ENCODE peak calls at places on chromosomes 5 and 9, in five cellular contexts. One of them, this sample, is unnamed.

GRCh38 chr5:73215891-73216610 is 43.1 kb downstream of the TMEM174 start:
- DNase-seq in HFF-Myc: peak
- DNase-seq in lower leg skin: peak
- DNase-seq in progenitor cell of endocrine pancreas: peak
- DNase-seq in H1: no peak
- DNase-seq in this sample: peak

GRCh38 chr5:135455876-135456237 is 3.7 kb upstream of the TIFAB start:
- DNase-seq in HFF-Myc: no peak
- DNase-seq in lower leg skin: no peak
- DNase-seq in progenitor cell of endocrine pancreas: no peak
- DNase-seq in H1: no peak
- DNase-seq in this sample: no peak

GRCh38 chr5:179558912-179559279 is 8.5 kb downstream of the RUFY1 start:
- DNase-seq in HFF-Myc: no peak
- DNase-seq in lower leg skin: no peak
- DNase-seq in progenitor cell of endocrine pancreas: peak
- DNase-seq in H1: no peak
- DNase-seq in this sample: no peak

GRCh38 chr5:109411627-109412026 is 1.9 kb upstream of the PJA2 start:
- DNase-seq in HFF-Myc: peak
- DNase-seq in lower leg skin: no peak
- DNase-seq in progenitor cell of endocrine pancreas: no peak
- DNase-seq in H1: no peak
- DNase-seq in this sample: no peak

GRCh38 chr5:96537386-96537785 is 104.3 kb upstream of the PCSK1 start:
- DNase-seq in HFF-Myc: peak
- DNase-seq in lower leg skin: no peak
- DNase-seq in progenitor cell of endocrine pancreas: no peak
- DNase-seq in H1: no peak
- DNase-seq in this sample: no peak

GRCh38 chr9:68822596-68823165 is 117.6 kb downstream of the PIP5K1B start:
- DNase-seq in HFF-Myc: no peak
- DNase-seq in lower leg skin: no peak
- DNase-seq in progenitor cell of endocrine pancreas: no peak
- DNase-seq in H1: no peak
- DNase-seq in this sample: no peak

GRCh38 chr9:135575995-135576631 is 14.6 kb downstream of the PAEP start:
- DNase-seq in HFF-Myc: no peak
- DNase-seq in lower leg skin: no peak
- DNase-seq in progenitor cell of endocrine pancreas: no peak
- DNase-seq in H1: no peak
- DNase-seq in this sample: peak

GRCh38 chr9:19231126-19232035 is 888 bp downstream of the DENND4C start:
- DNase-seq in HFF-Myc: no peak
- DNase-seq in lower leg skin: peak
- DNase-seq in progenitor cell of endocrine pancreas: no peak
- DNase-seq in H1: no peak
- DNase-seq in this sample: no peak

GRCh38 chr5:178416919-178417318 is 173.3 kb downstream of the COL23A1 start:
- DNase-seq in HFF-Myc: no peak
- DNase-seq in lower leg skin: no peak
- DNase-seq in progenitor cell of endocrine pancreas: no peak
- DNase-seq in H1: no peak
- DNase-seq in this sample: no peak

GRCh38 chr5:128749584-128749983 is 211.5 kb upstream of the FBN2 start:
- DNase-seq in HFF-Myc: no peak
- DNase-seq in lower leg skin: no peak
- DNase-seq in progenitor cell of endocrine pancreas: no peak
- DNase-seq in H1: no peak
- DNase-seq in this sample: no peak

GRCh38 chr5:55691265-55692105 is 20.6 kb downstream of the SLC38A9 start:
- DNase-seq in HFF-Myc: no peak
- DNase-seq in lower leg skin: no peak
- DNase-seq in progenitor cell of endocrine pancreas: no peak
- DNase-seq in H1: no peak
- DNase-seq in this sample: no peak

GRCh38 chr5:126100767-126101166 is 322.4 kb upstream of the GRAMD2B start:
- DNase-seq in HFF-Myc: no peak
- DNase-seq in lower leg skin: no peak
- DNase-seq in progenitor cell of endocrine pancreas: no peak
- DNase-seq in H1: no peak
- DNase-seq in this sample: no peak

GRCh38 chr5:146009020-146009419 is 72.6 kb downstream of the SH3RF2 start:
- DNase-seq in HFF-Myc: no peak
- DNase-seq in lower leg skin: no peak
- DNase-seq in progenitor cell of endocrine pancreas: no peak
- DNase-seq in H1: no peak
- DNase-seq in this sample: no peak

GRCh38 chr5:116451905-116452450 is 122.6 kb downstream of the SEMA6A start:
- DNase-seq in HFF-Myc: no peak
- DNase-seq in lower leg skin: no peak
- DNase-seq in progenitor cell of endocrine pancreas: no peak
- DNase-seq in H1: no peak
- DNase-seq in this sample: no peak

GRCh38 chr5:112978836-112979235 is 2.2 kb downstream of the DCP2 start:
- DNase-seq in HFF-Myc: no peak
- DNase-seq in lower leg skin: no peak
- DNase-seq in progenitor cell of endocrine pancreas: no peak
- DNase-seq in H1: no peak
- DNase-seq in this sample: no peak

GRCh38 chr9:69097053-69097452 is 61.5 kb downstream of the FXN start:
- DNase-seq in HFF-Myc: no peak
- DNase-seq in lower leg skin: no peak
- DNase-seq in progenitor cell of endocrine pancreas: no peak
- DNase-seq in H1: no peak
- DNase-seq in this sample: no peak

GRCh38 chr9:101399641-101399965 is 952 bp downstream of the ZNF189 start:
- DNase-seq in HFF-Myc: no peak
- DNase-seq in lower leg skin: no peak
- DNase-seq in progenitor cell of endocrine pancreas: no peak
- DNase-seq in H1: no peak
- DNase-seq in this sample: no peak

GRCh38 chr5:118862596-118862995 is 125.8 kb downstream of the DTWD2 start:
- DNase-seq in HFF-Myc: no peak
- DNase-seq in lower leg skin: no peak
- DNase-seq in progenitor cell of endocrine pancreas: no peak
- DNase-seq in H1: no peak
- DNase-seq in this sample: no peak

GRCh38 chr9:127974769-127975261 is 6.0 kb downstream of the EEIG1 start:
- DNase-seq in HFF-Myc: no peak
- DNase-seq in lower leg skin: no peak
- DNase-seq in progenitor cell of endocrine pancreas: no peak
- DNase-seq in H1: no peak
- DNase-seq in this sample: no peak

GRCh38 chr5:9069650-9070049 is 476.2 kb downstream of the SEMA5A start:
- DNase-seq in HFF-Myc: no peak
- DNase-seq in lower leg skin: no peak
- DNase-seq in progenitor cell of endocrine pancreas: no peak
- DNase-seq in H1: no peak
- DNase-seq in this sample: no peak

GRCh38 chr5:154485092-154485491 is 7.1 kb upstream of the HAND1 start:
- DNase-seq in HFF-Myc: no peak
- DNase-seq in lower leg skin: no peak
- DNase-seq in progenitor cell of endocrine pancreas: no peak
- DNase-seq in H1: no peak
- DNase-seq in this sample: no peak

GRCh38 chr9:123697686-123698085 is 232.2 kb downstream of the DENND1A start:
- DNase-seq in HFF-Myc: no peak
- DNase-seq in lower leg skin: no peak
- DNase-seq in progenitor cell of endocrine pancreas: no peak
- DNase-seq in H1: no peak
- DNase-seq in this sample: no peak

GRCh38 chr5:73135429-73136276 is 15.3 kb downstream of the TMEM171 start:
- DNase-seq in HFF-Myc: peak
- DNase-seq in lower leg skin: no peak
- DNase-seq in progenitor cell of endocrine pancreas: no peak
- DNase-seq in H1: no peak
- DNase-seq in this sample: peak

GRCh38 chr9:99303177-99303576 is 81.1 kb downstream of the SEC61B start:
- DNase-seq in HFF-Myc: no peak
- DNase-seq in lower leg skin: no peak
- DNase-seq in progenitor cell of endocrine pancreas: no peak
- DNase-seq in H1: no peak
- DNase-seq in this sample: no peak

GRCh38 chr9:133103183-133103986 is 17.7 kb downstream of the RALGDS start:
- DNase-seq in HFF-Myc: no peak
- DNase-seq in lower leg skin: no peak
- DNase-seq in progenitor cell of endocrine pancreas: peak
- DNase-seq in H1: no peak
- DNase-seq in this sample: peak

GRCh38 chr5:135232958-135233357 is 166.1 kb downstream of the MACROH2A1 start:
- DNase-seq in HFF-Myc: no peak
- DNase-seq in lower leg skin: no peak
- DNase-seq in progenitor cell of endocrine pancreas: no peak
- DNase-seq in H1: no peak
- DNase-seq in this sample: no peak

GRCh38 chr5:134550271-134551214 is 25.1 kb downstream of the JADE2 start:
- DNase-seq in HFF-Myc: no peak
- DNase-seq in lower leg skin: no peak
- DNase-seq in progenitor cell of endocrine pancreas: no peak
- DNase-seq in H1: no peak
- DNase-seq in this sample: no peak

GRCh38 chr5:21665525-21665924 is 1187.6 kb downstream of the CDH12 start:
- DNase-seq in HFF-Myc: no peak
- DNase-seq in lower leg skin: no peak
- DNase-seq in progenitor cell of endocrine pancreas: no peak
- DNase-seq in H1: no peak
- DNase-seq in this sample: no peak

GRCh38 chr9:35723908-35724307 is 8.1 kb downstream of the TLN1 start:
- DNase-seq in HFF-Myc: no peak
- DNase-seq in lower leg skin: no peak
- DNase-seq in progenitor cell of endocrine pancreas: no peak
- DNase-seq in H1: no peak
- DNase-seq in this sample: no peak
- TF ChIP-seq CTCF in HFF-Myc: no peak
- TF ChIP-seq CTCF in lower leg skin: no peak
- TF ChIP-seq CTCF in progenitor cell of endocrine pancreas: no peak
- TF ChIP-seq CTCF in H1: no peak
- TF ChIP-seq CTCF in this sample: no peak

GRCh38 chr5:77175235-77175634 is 35.2 kb upstream of the PDE8B start:
- DNase-seq in HFF-Myc: no peak
- DNase-seq in lower leg skin: no peak
- DNase-seq in progenitor cell of endocrine pancreas: no peak
- DNase-seq in H1: no peak
- DNase-seq in this sample: no peak

GRCh38 chr5:77177576-77177975 is 32.9 kb upstream of the PDE8B start:
- DNase-seq in HFF-Myc: no peak
- DNase-seq in lower leg skin: no peak
- DNase-seq in progenitor cell of endocrine pancreas: no peak
- DNase-seq in H1: no peak
- DNase-seq in this sample: no peak

GRCh38 chr5:77176429-77176828 is 34.1 kb upstream of the PDE8B start:
- DNase-seq in HFF-Myc: no peak
- DNase-seq in lower leg skin: no peak
- DNase-seq in progenitor cell of endocrine pancreas: no peak
- DNase-seq in H1: no peak
- DNase-seq in this sample: no peak

GRCh38 chr5:77172713-77173328 is 37.7 kb upstream of the PDE8B start:
- DNase-seq in HFF-Myc: no peak
- DNase-seq in lower leg skin: no peak
- DNase-seq in progenitor cell of endocrine pancreas: no peak
- DNase-seq in H1: no peak
- DNase-seq in this sample: no peak

GRCh38 chr5:77174526-77174925 is 36.0 kb upstream of the PDE8B start:
- DNase-seq in HFF-Myc: no peak
- DNase-seq in lower leg skin: no peak
- DNase-seq in progenitor cell of endocrine pancreas: no peak
- DNase-seq in H1: no peak
- DNase-seq in this sample: no peak
- TF ChIP-seq CTCF in HFF-Myc: no peak
- TF ChIP-seq CTCF in lower leg skin: no peak
- TF ChIP-seq CTCF in progenitor cell of endocrine pancreas: no peak
- TF ChIP-seq CTCF in H1: no peak
- TF ChIP-seq CTCF in this sample: no peak

GRCh38 chr5:171226096-171226495 is 83.0 kb upstream of the TLX3 start:
- DNase-seq in HFF-Myc: no peak
- DNase-seq in lower leg skin: no peak
- DNase-seq in progenitor cell of endocrine pancreas: no peak
- DNase-seq in H1: no peak
- DNase-seq in this sample: no peak
- TF ChIP-seq CTCF in HFF-Myc: peak
- TF ChIP-seq CTCF in lower leg skin: no peak
- TF ChIP-seq CTCF in progenitor cell of endocrine pancreas: peak
- TF ChIP-seq CTCF in H1: no peak
- TF ChIP-seq CTCF in this sample: no peak

GRCh38 chr9:25716220-25716872 is 38.1 kb upstream of the TUSC1 start:
- DNase-seq in HFF-Myc: peak
- DNase-seq in lower leg skin: peak
- DNase-seq in progenitor cell of endocrine pancreas: peak
- DNase-seq in H1: peak
- DNase-seq in this sample: no peak
- TF ChIP-seq CTCF in HFF-Myc: peak
- TF ChIP-seq CTCF in lower leg skin: no peak
- TF ChIP-seq CTCF in progenitor cell of endocrine pancreas: peak
- TF ChIP-seq CTCF in H1: peak
- TF ChIP-seq CTCF in this sample: peak

DNA sequence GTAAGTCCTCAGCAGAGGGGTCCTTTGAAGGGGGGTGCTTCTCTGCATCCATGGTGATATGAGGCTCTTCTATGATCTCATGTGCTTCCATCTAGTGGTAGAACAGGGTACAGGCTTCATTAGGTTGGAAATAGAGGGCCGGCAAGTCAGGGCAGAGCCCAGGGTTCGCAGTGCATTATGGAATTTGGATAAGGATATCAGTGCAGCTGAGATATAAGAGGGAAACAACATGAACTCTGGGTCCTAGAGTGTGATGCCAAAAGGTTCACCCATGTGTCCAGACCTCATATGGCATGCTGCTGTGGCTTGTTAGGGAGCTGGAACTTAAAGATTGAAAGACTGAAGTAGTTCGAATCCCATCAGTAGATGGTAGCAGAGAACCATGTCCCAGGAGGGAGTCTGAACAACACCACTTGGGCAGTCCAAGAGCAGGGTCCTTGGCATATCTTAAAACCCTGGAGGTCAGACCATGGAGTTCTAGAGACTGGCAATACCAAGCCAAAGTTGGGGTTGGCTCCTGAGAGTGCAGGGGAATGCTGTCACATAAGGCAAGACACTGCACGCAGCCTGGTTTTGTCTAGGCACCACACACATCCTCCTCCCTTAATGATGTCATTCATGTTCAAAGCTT is 2.3 kb downstream of the FAM221B start:
- DNase-seq in HFF-Myc: no peak
- DNase-seq in lower leg skin: no peak
- DNase-seq in progenitor cell of endocrine pancreas: no peak
- DNase-seq in H1: no peak
- DNase-seq in this sample: no peak
- TF ChIP-seq CTCF in HFF-Myc: peak
- TF ChIP-seq CTCF in lower leg skin: no peak
- TF ChIP-seq CTCF in progenitor cell of endocrine pancreas: peak
- TF ChIP-seq CTCF in H1: peak
- TF ChIP-seq CTCF in this sample: peak

DNA sequence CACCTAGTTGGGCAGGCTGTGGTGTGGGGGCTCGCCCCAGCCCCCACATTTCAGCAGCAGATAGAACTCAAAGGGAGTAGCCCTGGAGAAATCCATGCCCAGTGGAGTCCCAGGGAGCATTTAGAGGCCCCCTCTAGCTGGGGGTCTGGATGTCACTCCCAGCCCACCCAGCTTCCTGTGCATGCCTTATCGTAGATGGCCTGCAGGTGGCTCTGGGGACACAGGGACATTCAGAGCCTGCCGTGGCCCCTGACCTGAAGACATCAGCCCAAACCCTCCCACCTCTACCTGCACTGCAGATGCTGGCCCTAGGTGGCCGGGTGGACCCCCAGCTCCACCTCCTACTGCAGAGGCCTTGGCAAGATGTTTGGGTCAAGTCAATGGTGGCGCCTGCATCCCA is 49.0 kb upstream of the LMX1B start:
- DNase-seq in HFF-Myc: no peak
- DNase-seq in lower leg skin: no peak
- DNase-seq in progenitor cell of endocrine pancreas: no peak
- DNase-seq in H1: no peak
- DNase-seq in this sample: no peak
- TF ChIP-seq CTCF in HFF-Myc: peak
- TF ChIP-seq CTCF in lower leg skin: no peak
- TF ChIP-seq CTCF in progenitor cell of endocrine pancreas: peak
- TF ChIP-seq CTCF in H1: peak
- TF ChIP-seq CTCF in this sample: no peak